ENCODE peak calls at places on chromosome 22, in seven cellular contexts. F is NCI-H345; O is AML-193; Q is activated CD4-positive, alpha-beta T cell treated with anti-CD3 and anti-CD28 coated beads for 48 hours; Y is neuronal stem cell; K is dorsolateral prefrontal cortex; C is stimulated activated CD4-positive, alpha-beta T cell treated with anti-CD3 and anti-CD28 coated beads, Interleukin-1b, Interleukin-23, amount 100 ng/mL, for 4 hours. L is an unnamed sample.

GRCh38 chr22:42921301-42921700 is 64.2 kb upstream of the ARFGAP3 start:
- DNase-seq in F (no peak), Y (no peak), Q (no peak), O (no peak), K (no peak), C (no peak), L (no peak)

GRCh38 chr22:17706451-17706900 is 67.8 kb downstream of the BID start:
- DNase-seq in C (peak), F (no peak), O (peak), K (no peak), Q (peak), Y (no peak), L (peak)

GRCh38 chr22:28029201-28029948 is 110.3 kb upstream of the PITPNB start:
- DNase-seq in F (peak), Y (no peak), K (no peak), C (no peak), Q (no peak), O (no peak), L (peak)

GRCh38 chr22:46293591-46294260 is 2.9 kb upstream of the GTSE1 start:
- DNase-seq in C (no peak), F (no peak), O (no peak), K (no peak), Q (peak), Y (no peak), L (no peak)

GRCh38 chr22:43550024-43550620 is 138.3 kb downstream of the MPPED1 start:
- DNase-seq in C (no peak), F (no peak), Q (no peak), O (no peak), K (peak), Y (no peak), L (no peak)

GRCh38 chr22:26597026-26597425 is 7.1 kb upstream of the TPST2 start:
- DNase-seq in O (no peak), Y (no peak), C (no peak), Q (no peak), F (no peak), K (no peak), L (no peak)

GRCh38 chr22:29912605-29913398 is 29.8 kb downstream of the MTMR3 start:
- DNase-seq in Y (no peak), O (no peak), F (no peak), K (no peak), Q (no peak), C (no peak), L (no peak)

GRCh38 chr22:29816980-29817379 is 21.1 kb downstream of the ASCC2 start:
- DNase-seq in Y (no peak), O (no peak), Q (no peak), F (no peak), C (no peak), K (no peak), L (no peak)

GRCh38 chr22:48241658-48242057 is 1479.2 kb downstream of the TBC1D22A start:
- DNase-seq in O (no peak), K (no peak), Y (no peak), F (no peak), Q (no peak), C (no peak), L (no peak)

GRCh38 chr22:49685686-49686085 is 142.0 kb downstream of the BRD1 start:
- DNase-seq in O (no peak), Q (no peak), C (no peak), K (no peak), Y (no peak), F (no peak), L (no peak)

GRCh38 chr22:47369431-47370015 is 607.1 kb downstream of the TBC1D22A start:
- DNase-seq in K (no peak), O (no peak), F (no peak), C (no peak), Q (no peak), Y (no peak), L (no peak)

GRCh38 chr22:26751217-26751616 is 93.8 kb downstream of the MIAT start:
- DNase-seq in F (no peak), O (no peak), C (no peak), K (no peak), Y (peak), Q (no peak), L (no peak)

GRCh38 chr22:23221351-23221804 is 41.1 kb downstream of the BCR start:
- DNase-seq in F (no peak), Q (no peak), C (no peak), Y (no peak), O (no peak), K (no peak), L (no peak)

GRCh38 chr22:20615021-20615420 is 107.6 kb downstream of the MED15 start:
- DNase-seq in F (no peak), Y (no peak), Q (no peak), C (no peak), O (no peak), K (no peak), L (no peak)

L was measured in SHP77.